ENCODE peak calls at places on chromosomes 4 and X, in four cellular contexts. P is CD8-positive, alpha-beta T cell; S is CD4-positive, alpha-beta T cell; M is IMR-90. Z is an unnamed sample. For H3K9me3, the result is how much of the 10 kb centered on the place peaks cover.

GRCh38 chr4:152968806-152969394 is 32.8 kb downstream of the FHDC1 start:
- DNase-seq in P (no peak), S (no peak), M (peak), Z (no peak)

GRCh38 chr4:83204731-83205130 is 79.9 kb downstream of the COQ2 start:
- DNase-seq in P (no peak), S (no peak), M (no peak), Z (no peak)

GRCh38 chrX:36401774-36402173 is 482.2 kb downstream of the CFAP47 start:
- DNase-seq in P (no peak), S (no peak), M (no peak), Z (no peak)

GRCh38 chr4:108483077-108483476 is 137.3 kb upstream of the RPL34 start:
- DNase-seq in P (no peak), S (no peak), M (no peak), Z (no peak)

GRCh38 chr4:111744847-111745246 is 400.4 kb upstream of the FAM241A start:
- DNase-seq in P (no peak), S (no peak), M (no peak), Z (no peak)

GRCh38 chr4:83917572-83917971 is 381.7 kb downstream of the GPAT3 start:
- DNase-seq in P (no peak), S (no peak), M (peak), Z (no peak)

GRCh38 chr4:184284742-184285141 is 67.1 kb upstream of the ENPP6 start:
- DNase-seq in P (no peak), S (no peak), M (no peak), Z (no peak)

GRCh38 chr4:184406915-184407314 is 67.4 kb downstream of the IRF2 start:
- DNase-seq in P (no peak), S (no peak), M (no peak), Z (no peak)

GRCh38 chrX:77446029-77446585 is 1.1 kb upstream of the FGF16 start:
- DNase-seq in P (no peak), S (no peak), M (no peak), Z (no peak)

GRCh38 chr4:14529653-14530052 is 472.6 kb upstream of the CPEB2 start:
- DNase-seq in P (no peak), S (no peak), M (no peak), Z (no peak)

GRCh38 chr4:132642196-132642817 is 506.8 kb upstream of the PCDH10 start:
- DNase-seq in P (no peak), S (no peak), M (peak), Z (no peak)

GRCh38 chr4:83255584-83255983 is 29.0 kb downstream of the COQ2 start:
- DNase-seq in P (no peak), S (no peak), M (peak), Z (no peak)

GRCh38 chr4:127936974-127937373 is 28.0 kb downstream of the MFSD8 start:
- DNase-seq in P (no peak), S (no peak), M (peak), Z (no peak)

GRCh38 chr4:1244081-1244977 is 4.6 kb downstream of the CTBP1 start:
- DNase-seq in P (no peak), S (no peak), M (no peak), Z (peak)

GRCh38 chrX:111652719-111653118 is 28.3 kb upstream of the ALG13 start:
- DNase-seq in P (no peak), S (no peak), M (no peak), Z (no peak)

GRCh38 chrX:109049903-109050302 is 313.5 kb upstream of the IRS4 start:
- DNase-seq in P (no peak), S (no peak), M (no peak), Z (no peak)

GRCh38 chrX:16125520-16126149 is 2.3 kb downstream of the GRPR start:
- DNase-seq in P (no peak), S (no peak), M (no peak), Z (no peak)

GRCh38 chr4:7135389-7135746 is 57.0 kb upstream of the SORCS2 start:
- DNase-seq in P (no peak), S (no peak), M (peak), Z (no peak)

GRCh38 chr4:110361921-110362320 is 114.0 kb upstream of the ENPEP start:
- DNase-seq in P (no peak), S (no peak), M (no peak), Z (no peak)

DNA sequence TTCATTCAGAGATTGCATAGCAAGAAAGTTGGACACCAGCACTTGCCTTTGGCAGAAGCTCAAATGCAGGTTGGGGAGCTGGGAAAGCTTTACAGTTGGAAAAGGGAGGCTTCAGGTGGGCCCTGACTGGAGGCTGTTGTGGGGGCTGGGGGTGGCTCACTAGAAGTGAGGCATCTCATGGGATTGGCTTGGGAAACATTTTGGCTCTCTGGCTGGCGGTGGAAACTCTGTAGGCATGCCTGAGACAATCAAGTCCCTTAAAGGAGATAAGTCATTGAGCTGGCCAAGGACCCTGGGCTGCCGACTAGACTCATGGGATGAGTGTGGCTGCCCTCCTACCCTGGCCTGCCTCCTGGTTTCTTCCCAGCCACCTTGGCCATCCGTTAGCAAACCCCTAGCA is 31.4 kb upstream of the STS start:
- DNase-seq in P (no peak), S (no peak), M (no peak), Z (no peak)
- H3K9me3 ChIP-seq in P (under half), S (under half), M (under half), Z (under half)

GRCh38 chrX:85851418-85851817 is 195.9 kb downstream of the CHM start:
- DNase-seq in P (no peak), S (no peak), M (peak), Z (no peak)
- H3K9me3 ChIP-seq in P (under half), S (under half), M (under half), Z (under half)

GRCh38 chrX:101303790-101304189 is 12.7 kb upstream of the TAF7L start:
- DNase-seq in P (no peak), S (no peak), M (no peak), Z (no peak)
- H3K9me3 ChIP-seq in P (under half), S (under half), M (under half), Z (under half)

DNA sequence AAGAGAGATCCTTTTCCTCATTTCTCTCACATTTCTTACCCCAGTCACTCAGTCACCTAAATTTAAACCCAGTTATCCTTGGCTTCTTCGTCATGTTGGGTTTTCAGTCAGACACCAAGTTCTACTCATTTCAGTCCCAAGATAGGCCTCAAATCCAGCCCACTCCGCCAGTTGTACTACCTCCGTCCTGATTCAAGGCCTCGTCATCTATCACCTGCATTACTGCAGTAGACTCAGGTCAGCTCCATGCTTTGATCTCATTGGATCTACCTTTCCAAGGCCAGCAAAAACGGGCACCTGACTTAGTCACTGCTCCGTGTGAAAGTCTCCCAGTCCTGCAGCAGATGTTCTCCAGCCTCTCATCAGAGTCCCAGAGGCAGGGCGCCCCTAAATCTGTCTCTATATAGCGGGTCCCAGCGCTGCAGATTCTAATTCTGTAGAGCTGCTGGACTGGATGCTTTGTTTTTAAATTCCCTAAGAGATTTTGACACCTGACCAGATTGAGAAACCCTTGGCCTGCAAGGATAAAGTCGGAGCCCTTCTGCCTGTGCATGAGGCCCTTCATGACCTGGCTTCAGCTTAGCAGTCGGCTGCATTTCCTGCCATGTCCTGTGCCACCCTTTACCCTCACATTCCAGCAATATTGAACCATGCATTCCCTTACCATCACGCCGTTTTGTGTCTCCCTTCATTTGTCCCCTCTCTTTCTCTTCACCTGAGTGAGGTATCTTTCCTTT is 53.7 kb downstream of the ZFX start:
- DNase-seq in P (no peak), S (no peak), M (no peak), Z (no peak)
- H3K9me3 ChIP-seq in P (under half), S (under half), M (under half), Z (under half)

GRCh38 chr4:48976007-48976406 is 10.1 kb upstream of the CWH43 start:
- DNase-seq in P (no peak), S (no peak), M (no peak), Z (no peak)

GRCh38 chr4:48970471-48970921 is 15.6 kb upstream of the CWH43 start:
- DNase-seq in P (no peak), S (no peak), M (peak), Z (no peak)

GRCh38 chr4:48979897-48980579 is 6.0 kb upstream of the CWH43 start:
- DNase-seq in P (no peak), S (no peak), M (no peak), Z (no peak)

DNA sequence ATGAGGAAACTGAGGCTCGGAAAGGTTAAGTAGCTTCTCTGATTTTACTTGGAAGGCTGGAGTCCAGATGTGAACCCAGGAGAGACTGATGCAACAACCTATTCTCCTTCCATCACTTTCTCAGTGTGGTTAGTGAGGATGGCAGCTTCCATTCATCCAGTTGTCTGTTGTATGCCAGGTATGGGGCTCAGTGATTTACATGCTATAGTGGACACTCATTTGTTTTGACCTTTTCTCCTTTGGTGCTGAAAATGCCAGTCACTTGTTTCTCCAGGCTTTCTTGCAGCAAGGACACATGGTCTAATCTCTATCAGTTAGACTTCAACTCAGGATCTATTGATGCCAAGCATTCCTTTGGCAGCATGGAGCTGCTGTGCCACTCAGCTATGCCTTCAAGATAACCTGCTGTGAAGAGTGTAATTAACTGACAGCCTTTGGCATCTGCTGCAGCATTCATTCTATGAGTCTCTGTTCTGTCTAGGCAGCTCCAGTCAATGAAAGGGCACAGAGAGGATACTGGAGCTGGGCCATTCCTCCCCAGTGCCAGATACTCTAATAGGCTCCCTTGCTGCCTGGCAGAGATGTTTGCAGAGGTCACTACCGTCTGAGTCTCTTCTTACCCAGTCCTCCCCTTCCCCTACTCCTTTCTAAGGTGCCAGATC is 11.0 kb upstream of the CWH43 start:
- DNase-seq in P (no peak), S (no peak), M (no peak), Z (no peak)
- H3K9me3 ChIP-seq in P (under half), S (under half), M (under half), Z (under half)

DNA sequence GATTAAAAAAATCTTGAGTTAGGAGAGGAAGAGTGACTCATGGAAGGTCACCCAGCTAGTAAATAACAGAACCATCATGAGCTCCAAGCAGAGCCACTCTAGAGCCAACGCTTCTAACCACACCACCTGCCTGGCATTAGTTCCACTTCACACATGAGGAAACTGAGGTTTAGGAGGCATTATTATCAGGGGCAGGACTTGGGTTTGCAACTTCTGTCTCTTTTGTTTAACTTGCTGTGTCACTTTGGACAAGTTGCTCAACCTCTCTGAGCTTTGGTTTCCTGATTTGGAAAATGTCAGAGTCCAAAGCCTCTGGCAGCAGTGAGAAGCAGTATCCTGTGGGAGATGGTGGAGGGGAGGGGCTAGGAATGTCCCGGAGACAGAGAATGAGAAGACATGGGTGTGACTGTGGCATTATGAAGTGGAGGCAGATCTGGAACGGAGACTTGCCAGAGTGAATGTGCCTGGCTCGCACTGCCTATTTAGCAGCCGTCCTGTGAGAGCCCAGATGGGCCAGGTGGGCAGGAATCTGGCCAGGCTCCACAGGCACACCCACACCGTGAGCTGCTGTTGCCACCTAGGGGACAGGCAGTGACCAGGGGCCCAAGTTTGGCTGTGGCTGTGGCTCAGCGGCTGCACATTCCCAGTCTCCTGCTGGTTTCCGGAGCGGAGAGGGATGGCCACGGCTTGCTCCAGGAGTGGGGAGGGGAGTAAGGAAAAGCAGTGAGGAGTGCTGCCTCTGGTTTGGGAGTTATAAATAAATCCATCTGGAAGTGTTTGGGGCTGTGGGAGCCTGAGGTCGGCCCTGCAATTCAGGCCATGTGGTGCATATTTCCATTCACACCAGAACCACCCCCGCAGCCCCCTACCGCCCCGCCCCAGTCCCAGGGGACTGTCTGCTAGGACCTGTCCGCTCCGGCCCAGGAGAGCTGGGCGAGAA is 93.4 kb downstream of the NHSL2 start:
- DNase-seq in P (no peak), S (no peak), M (no peak), Z (no peak)
- H3K9me3 ChIP-seq in P (under half), S (under half), M (under half), Z (under half)

DNA sequence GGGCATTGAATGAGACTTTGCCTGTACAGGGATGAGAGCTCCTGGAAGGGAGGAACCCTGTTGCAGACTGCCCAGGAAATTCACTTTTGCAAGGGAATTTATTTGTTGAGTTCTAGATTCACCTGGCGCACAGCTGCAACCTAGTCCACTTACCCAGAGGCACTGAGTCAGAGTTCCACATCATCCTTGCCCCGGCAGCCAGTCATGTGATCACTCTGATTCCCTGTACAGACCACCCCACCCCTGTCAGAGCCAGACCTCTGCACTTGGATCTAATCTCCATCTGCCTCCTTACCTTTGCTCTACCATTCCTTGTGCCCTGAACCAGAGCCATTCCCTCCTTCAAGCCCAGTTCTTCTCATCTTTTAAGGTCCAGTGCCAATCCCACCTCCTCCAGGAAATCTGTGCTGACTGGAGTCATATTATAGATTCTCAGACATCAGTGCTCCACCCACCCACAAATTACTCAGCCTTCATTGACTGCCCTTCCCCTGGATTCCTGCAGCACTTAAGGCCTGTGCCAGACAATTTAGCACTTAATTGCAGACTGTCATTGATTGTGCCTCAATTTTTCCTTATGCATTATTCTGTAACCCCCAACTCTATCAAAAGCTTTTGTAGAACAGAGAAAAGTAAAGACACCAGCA is 84.1 kb upstream of the MAGEA4 start:
- DNase-seq in P (no peak), S (no peak), M (no peak), Z (no peak)
- H3K9me3 ChIP-seq in P (under half), S (under half), M (under half), Z (under half)

DNA sequence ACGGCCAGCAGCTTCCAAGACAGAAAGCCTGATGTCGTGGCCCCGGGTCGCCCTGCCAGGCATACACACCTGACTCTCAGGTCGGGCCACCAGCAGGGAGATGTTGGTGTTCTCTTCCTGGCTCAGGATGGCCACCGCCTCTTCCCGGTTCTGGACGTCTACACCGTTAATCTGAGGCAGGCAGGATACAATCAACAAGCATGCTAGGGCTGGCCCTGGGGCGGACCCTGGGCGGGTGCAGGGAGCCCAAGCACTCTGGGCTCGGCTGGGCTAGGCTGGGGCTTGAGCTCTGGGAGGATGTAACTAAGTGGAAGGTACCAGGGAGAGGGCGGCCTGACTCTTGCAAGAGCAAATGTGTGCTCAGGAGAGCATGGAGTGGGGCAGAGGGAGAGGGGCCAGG is 11.0 kb downstream of the SSR4 start:
- DNase-seq in P (no peak), S (no peak), M (no peak), Z (no peak)
- H3K9me3 ChIP-seq in P (under half), S (under half), M (under half), Z (under half)

DNA sequence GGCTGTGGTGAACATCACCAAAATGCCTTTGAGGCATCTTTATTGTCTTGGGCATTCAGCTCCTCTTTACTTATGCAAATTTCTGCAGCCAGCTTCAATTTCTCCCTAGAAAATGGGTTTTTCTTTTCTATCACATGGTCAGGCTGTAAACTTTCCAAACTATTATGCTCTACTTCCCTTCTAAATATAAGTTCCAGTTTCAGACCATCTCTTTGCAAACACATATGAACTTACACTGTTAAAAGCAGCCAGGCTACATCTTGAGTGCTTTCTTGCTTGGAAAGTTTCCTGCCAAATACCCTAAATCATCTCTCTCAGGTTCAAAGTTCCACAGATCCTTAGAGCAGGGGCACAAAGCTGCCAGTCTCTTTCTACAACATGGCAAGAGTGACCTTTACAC is 13.2 kb downstream of the SCLT1 start:
- DNase-seq in P (no peak), S (no peak), M (no peak), Z (no peak)
- H3K9me3 ChIP-seq in P (under half), S (under half), M (under half), Z (under half)

Z was measured in T-helper 17 cell.